ENCODE peak calls at places on chromosomes 2 and 18, in four cellular contexts. O is GM03348, K is hepatic stellate cell, L is retina. I is an unnamed sample.

GRCh38 chr2:153478289-153479261 is at the start of gene RPRM:
- DNase-seq in O (peak; percentile 92), L (peak; percentile 97), K (peak; percentile 61), I (peak; percentile 8)

GRCh38 chr2:196249171-196249570 is 77.8 kb upstream of the STK17B start:
- DNase-seq in K (no peak), L (no peak), O (no peak), I (no peak)

GRCh38 chr2:105597831-105598293 is 146.8 kb upstream of the NCK2 start:
- DNase-seq in O (no peak), K (no peak), L (peak; percentile 38), I (no peak)

GRCh38 chr2:101311390-101312019 is 3.0 kb upstream of the RNF149 start:
- DNase-seq in O (no peak), L (no peak), K (no peak), I (no peak)

GRCh38 chr2:191844706-191845105 is 2.2 kb downstream of the CAVIN2 start:
- DNase-seq in L (no peak), O (no peak), K (no peak), I (no peak)

GRCh38 chr2:178270338-178270737 is 76.0 kb downstream of the OSBPL6 start:
- DNase-seq in K (no peak), L (no peak), O (no peak), I (no peak)

GRCh38 chr2:115169814-115170213 is 727.4 kb downstream of the DPP10 start:
- DNase-seq in K (no peak), O (no peak), L (no peak), I (no peak)

GRCh38 chr18:75474332-75474731 is 46.8 kb upstream of the SMIM21 start:
- DNase-seq in O (no peak), L (no peak), K (no peak), I (no peak)

GRCh38 chr18:50461251-50461650 is 86.4 kb downstream of the SKA1 start:
- DNase-seq in O (no peak), L (no peak), K (no peak), I (no peak)

GRCh38 chr2:148901142-148901541 is 26.1 kb downstream of the KIF5C start:
- DNase-seq in K (no peak), O (no peak), L (no peak), I (no peak)

GRCh38 chr2:236828820-236829219 is 256.9 kb upstream of the COPS8 start:
- DNase-seq in L (no peak), O (no peak), K (no peak), I (no peak)

GRCh38 chr2:50143822-50144575 is 887.9 kb downstream of the NRXN1 start:
- DNase-seq in O (peak; percentile 59), L (peak; percentile 52), K (peak; percentile 1), I (no peak)

GRCh38 chr2:46252891-46253659 is 44.1 kb upstream of the EPAS1 start:
- DNase-seq in L (no peak), O (peak; percentile 27), K (no peak), I (no peak)

GRCh38 chr2:60097298-60097697 is 456.2 kb downstream of the BCL11A start:
- DNase-seq in O (no peak), L (no peak), K (no peak), I (no peak)

GRCh38 chr2:144524190-144524957 is 4.5 kb upstream of the ZEB2 start:
- DNase-seq in L (peak; percentile 71), O (peak; percentile 67), K (no peak), I (no peak)

GRCh38 chr18:44033144-44033543 is 647.5 kb upstream of the SETBP1 start:
- DNase-seq in L (peak; percentile 49), K (no peak), O (no peak), I (no peak)

GRCh38 chr2:197795277-197795676 is 9.1 kb upstream of the PLCL1 start:
- DNase-seq in K (no peak), O (no peak), L (no peak), I (no peak)

GRCh38 chr2:22375094-22375493 is 1009.9 kb upstream of the KLHL29 start:
- DNase-seq in L (no peak), O (no peak), K (no peak), I (no peak)

GRCh38 chr2:159516241-159516758 is 100.0 kb downstream of the BAZ2B start:
- DNase-seq in O (peak; percentile 17), L (peak; percentile 25), K (peak; percentile 17), I (no peak)

GRCh38 chr2:237790353-237790752 is 8.2 kb upstream of the RBM44 start:
- DNase-seq in L (no peak), K (peak; percentile 42), O (no peak), I (no peak)

GRCh38 chr2:188765522-188765921 is 208.7 kb upstream of the COL3A1 start:
- DNase-seq in O (peak; percentile 11), K (no peak), L (no peak), I (peak; percentile 19)

GRCh38 chr2:146412625-146413024 is 1432.2 kb upstream of the ACVR2A start:
- DNase-seq in K (no peak), L (no peak), O (no peak), I (no peak)

GRCh38 chr2:121170577-121170976 is 114.4 kb downstream of the TFCP2L1 start:
- DNase-seq in K (no peak), L (no peak), O (no peak), I (no peak)

GRCh38 chr18:7817596-7817995 is 250.5 kb downstream of the PTPRM start:
- DNase-seq in K (no peak), L (no peak), O (peak; percentile 25), I (no peak)

GRCh38 chr2:129058981-129059380 is 740.3 kb upstream of the HS6ST1 start:
- DNase-seq in O (no peak), K (no peak), L (no peak), I (no peak)

GRCh38 chr18:62964432-62964831 is 249.1 kb downstream of the PHLPP1 start:
- DNase-seq in K (no peak), O (no peak), L (no peak), I (no peak)

GRCh38 chr18:3605562-3606443 is 155.8 kb downstream of the TGIF1 start:
- DNase-seq in L (peak; percentile 7), O (peak; percentile 33), K (peak; percentile 23), I (no peak)

GRCh38 chr18:55415258-55415871 is 172.6 kb downstream of the TCF4 start:
- DNase-seq in L (peak; percentile 68), O (peak; percentile 72), K (no peak), I (peak; percentile 77)

GRCh38 chr2:163182764-163183354 is 344.3 kb upstream of the KCNH7 start:
- DNase-seq in K (no peak), L (no peak), O (peak; percentile 20), I (no peak)

GRCh38 chr18:68033466-68033865 is 516.9 kb upstream of the DSEL start:
- DNase-seq in L (no peak), K (peak; percentile 2), O (peak; percentile 3), I (no peak)

GRCh38 chr2:44110444-44110843 is 58.2 kb upstream of the PPM1B start:
- DNase-seq in L (no peak), K (no peak), O (no peak), I (no peak)

GRCh38 chr2:50133766-50134165 is 898.2 kb downstream of the NRXN1 start:
- DNase-seq in O (no peak), K (no peak), L (no peak), I (no peak)

GRCh38 chr18:31102020-31102684 is at the start of gene DSC2:
- DNase-seq in L (peak; percentile 89), O (no peak), K (no peak), I (no peak)

GRCh38 chr2:107334311-107334710 is 448.3 kb upstream of the ST6GAL2 start:
- DNase-seq in K (no peak), O (peak; percentile 29), L (no peak), I (no peak)

GRCh38 chr2:219542931-219543595 is 546 bp downstream of the CHPF start:
- DNase-seq in K (peak; percentile 68), L (no peak), O (peak; percentile 71), I (no peak)

GRCh38 chr2:128632491-128632780 is 313.8 kb upstream of the HS6ST1 start:
- DNase-seq in O (no peak), L (no peak), K (no peak), I (no peak)